ENCODE peak calls at places on chromosomes 6 and 20, in four cellular contexts. J is K562, W is HepG2, E is GM12878. O is an unnamed sample.

GRCh38 chr20:10076126-10077080 is 41.6 kb downstream of the ANKEF1 start:
- DNase-seq in W (no peak), E (no peak), J (no peak), O (no peak)

GRCh38 chr6:142803027-142803426 is 141.9 kb downstream of the HIVEP2 start:
- DNase-seq in W (no peak), J (no peak), E (no peak), O (no peak)

GRCh38 chr6:15871211-15871770 is 208.5 kb upstream of the DTNBP1 start:
- DNase-seq in E (no peak), J (no peak), W (no peak), O (no peak)

GRCh38 chr6:97025088-97025487 is 100.6 kb downstream of the KLHL32 start:
- DNase-seq in E (no peak), J (no peak), W (no peak), O (no peak)

GRCh38 chr20:59314872-59315500 is 14.6 kb downstream of the EDN3 start:
- DNase-seq in E (no peak), J (no peak), W (no peak), O (no peak)

GRCh38 chr6:52416629-52417151 is 3.5 kb upstream of the EFHC1 start:
- DNase-seq in J (peak), W (peak), E (peak), O (no peak)

GRCh38 chr6:137978252-137978896 is 111.3 kb downstream of the TNFAIP3 start:
- DNase-seq in J (peak), E (peak), W (no peak), O (no peak)

GRCh38 chr6:147260091-147260490 is 55.9 kb downstream of the STXBP5 start:
- DNase-seq in E (no peak), W (no peak), J (no peak), O (no peak)

GRCh38 chr20:21234816-21235215 is 68.3 kb upstream of the XRN2 start:
- DNase-seq in E (no peak), W (no peak), J (no peak), O (no peak)

GRCh38 chr20:16360668-16361067 is 212.6 kb downstream of the KIF16B start:
- DNase-seq in W (no peak), J (no peak), E (no peak), O (no peak)

GRCh38 chr20:62479218-62479617 is 3.4 kb upstream of the GATA5 start:
- DNase-seq in E (no peak), W (no peak), J (no peak), O (no peak)

GRCh38 chr6:54198134-54198533 is 86.9 kb downstream of the MLIP start:
- DNase-seq in E (no peak), J (no peak), W (peak), O (no peak)

GRCh38 chr20:53956013-53956715 is 114.2 kb downstream of the BCAS1 start:
- DNase-seq in J (no peak), W (no peak), E (no peak), O (no peak)

GRCh38 chr20:13141541-13141940 is 79.5 kb upstream of the ISM1 start:
- DNase-seq in W (no peak), E (no peak), J (no peak), O (no peak)

GRCh38 chr6:151647871-151648639 is 154.2 kb downstream of the CCDC170 start:
- DNase-seq in W (peak), J (peak), E (no peak), O (peak)

GRCh38 chr6:156970595-156971112 is 193.5 kb downstream of the ARID1B start:
- DNase-seq in E (no peak), J (no peak), W (no peak), O (no peak)

GRCh38 chr6:53956068-53956711 is 155.1 kb upstream of the MLIP start:
- DNase-seq in J (peak), W (peak), E (peak), O (peak)

GRCh38 chr6:9224539-9224938 is 789.2 kb upstream of the SLC35B3 start:
- DNase-seq in W (no peak), J (no peak), E (no peak), O (no peak)

GRCh38 chr6:94454231-94454630 is 1034.9 kb upstream of the EPHA7 start:
- DNase-seq in W (no peak), E (no peak), J (no peak), O (no peak)

GRCh38 chr6:108799356-108799720 is 48.9 kb upstream of the ARMC2 start:
- DNase-seq in E (no peak), J (no peak), W (no peak), O (no peak)

GRCh38 chr6:52551483-52552277 is 25.2 kb downstream of the TRAM2 start:
- DNase-seq in E (no peak), W (peak), J (no peak), O (peak)

GRCh38 chr6:15403094-15403493 is 157.2 kb downstream of the JARID2 start:
- DNase-seq in W (no peak), E (no peak), J (no peak), O (no peak)

GRCh38 chr6:143746202-143747119 is 68.7 kb downstream of the PHACTR2 start:
- DNase-seq in W (peak), E (no peak), J (no peak), O (peak)

GRCh38 chr20:50680106-50680960 is 11.0 kb downstream of the RIPOR3 start:
- DNase-seq in W (peak), E (no peak), J (no peak), O (no peak)

GRCh38 chr6:6384520-6384919 is 64.1 kb upstream of the F13A1 start:
- DNase-seq in E (no peak), J (no peak), W (no peak), O (no peak)

GRCh38 chr6:98117072-98117471 is 717.3 kb upstream of the POU3F2 start:
- DNase-seq in J (no peak), E (no peak), W (no peak), O (no peak)

GRCh38 chr6:130215526-130215925 is 7.2 kb downstream of the SAMD3 start:
- DNase-seq in J (no peak), E (no peak), W (no peak), O (no peak)

GRCh38 chr6:3457710-3458605 is 1.1 kb upstream of the SLC22A23 start:
- DNase-seq in E (no peak), J (peak), W (peak), O (peak)

GRCh38 chr6:89146748-89147715 is 1.2 kb downstream of the PM20D2 start:
- DNase-seq in E (no peak), J (no peak), W (peak), O (peak)

GRCh38 chr6:151285121-151285520 is 45.4 kb downstream of the AKAP12 start:
- DNase-seq in W (no peak), J (no peak), E (no peak), O (no peak)

GRCh38 chr20:53918949-53919361 is 151.4 kb downstream of the BCAS1 start:
- DNase-seq in J (peak), E (no peak), W (no peak), O (peak)

GRCh38 chr20:43681468-43681942 is 14.6 kb downstream of the MYBL2 start:
- DNase-seq in W (no peak), J (peak), E (peak), O (no peak)

GRCh38 chr6:2756687-2757224 is 6.0 kb upstream of the MYLK4 start:
- DNase-seq in W (peak), E (no peak), J (no peak), O (no peak)

GRCh38 chr6:37741757-37742400 is 44.2 kb upstream of the MDGA1 start:
- DNase-seq in J (peak), E (no peak), W (peak), O (peak)
- TF ChIP-seq NR2C2 in J (no peak), E (no peak), W (no peak), O (no peak)

GRCh38 chr6:170230520-170231390 is 60.1 kb downstream of the DLL1 start:
- DNase-seq in E (no peak), J (no peak), W (no peak), O (no peak)
- TF ChIP-seq NR2C2 in E (no peak), J (no peak), W (no peak), O (no peak)

GRCh38 chr6:18022398-18023231 is 35.2 kb upstream of the KIF13A start:
- DNase-seq in J (no peak), W (no peak), E (no peak), O (peak)
- TF ChIP-seq NR2C2 in J (no peak), W (no peak), E (no peak), O (no peak)

DNA sequence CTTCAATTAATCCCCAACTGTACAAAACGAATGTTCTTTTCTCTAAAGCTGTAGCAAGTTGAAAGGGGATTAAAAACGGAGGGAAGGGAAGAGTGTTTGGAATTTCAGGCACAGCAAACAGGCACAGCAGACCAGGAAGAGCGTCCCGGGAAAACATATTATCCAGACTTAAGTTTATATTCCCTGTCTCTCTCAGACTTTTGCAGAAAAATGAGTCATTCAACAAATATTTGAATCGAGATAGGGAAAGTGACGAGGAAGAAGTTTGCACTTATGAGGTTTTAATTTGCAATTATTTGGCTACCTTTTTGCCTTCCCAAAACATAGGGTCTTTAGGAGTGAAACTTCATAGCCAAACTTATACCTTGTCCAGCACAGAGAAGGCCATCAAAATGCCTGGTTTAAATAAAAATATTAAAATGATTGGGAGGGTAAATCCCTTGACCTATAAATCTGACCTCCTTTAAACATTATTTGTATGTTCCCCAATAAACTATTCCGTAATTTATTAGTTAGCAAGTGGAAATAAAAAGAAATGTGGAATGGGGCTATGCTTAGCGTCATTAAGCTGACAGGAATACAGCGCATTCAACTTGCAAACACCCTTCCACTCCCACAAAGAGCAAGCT is 16.0 kb downstream of the HFE start:
- DNase-seq in E (no peak), J (peak), W (peak), O (no peak)
- TF ChIP-seq NR2C2 in E (no peak), J (no peak), W (no peak), O (no peak)

GRCh38 chr6:166461821-166462460 is 79.2 kb upstream of the MPC1 start:
- DNase-seq in E (no peak), W (no peak), J (no peak), O (no peak)
- TF ChIP-seq NR2C2 in E (no peak), W (no peak), J (no peak), O (no peak)

GRCh38 chr6:44493593-44493992 is 106.1 kb downstream of the CDC5L start:
- DNase-seq in E (no peak), J (no peak), W (no peak), O (no peak)

GRCh38 chr6:44493132-44493531 is 105.6 kb downstream of the CDC5L start:
- DNase-seq in W (no peak), E (no peak), J (no peak), O (no peak)

GRCh38 chr6:44494011-44494501 is 106.5 kb downstream of the CDC5L start:
- DNase-seq in J (peak), W (peak), E (no peak), O (no peak)

GRCh38 chr6:44496705-44497369 is 109.3 kb downstream of the CDC5L start:
- DNase-seq in W (no peak), J (no peak), E (no peak), O (no peak)

GRCh38 chr6:44495036-44495901 is 107.8 kb downstream of the CDC5L start:
- DNase-seq in E (no peak), W (no peak), J (no peak), O (no peak)
- TF ChIP-seq NR2C2 in E (no peak), W (no peak), J (no peak), O (no peak)

GRCh38 chr6:75528423-75528822 is 34.8 kb upstream of the FILIP1 start:
- DNase-seq in E (no peak), W (no peak), J (no peak), O (no peak)
- TF ChIP-seq NR2C2 in E (no peak), W (no peak), J (no peak), O (no peak)

GRCh38 chr6:118485601-118486550 is 62.2 kb upstream of the PLN start:
- DNase-seq in E (peak), J (no peak), W (no peak), O (no peak)
- TF ChIP-seq NR2C2 in E (no peak), J (no peak), W (no peak), O (no peak)

GRCh38 chr20:5078399-5078958 is 41.3 kb downstream of the PCNA start:
- DNase-seq in W (peak), E (peak), J (peak), O (no peak)
- TF ChIP-seq NR2C2 in W (no peak), E (no peak), J (no peak), O (no peak)

O was measured in WTC11.